ENCODE peak calls at places on chromosomes 2 and 18, in five cellular contexts. F is CD8-positive, alpha-beta memory T cell; L is naive B cell; K is activated T-cell treated with anti-CD3 and anti-CD28 coated beads for 1 hour; A is ovary. Q is an unnamed sample.

GRCh38 chr2:67451086-67451832 is 54.1 kb downstream of the ETAA1 start:
- DNase-seq in A (no peak), L (no peak), F (no peak), K (no peak), Q (no peak)

GRCh38 chr2:128548461-128548891 is 229.8 kb upstream of the HS6ST1 start:
- DNase-seq in L (no peak), K (no peak), A (no peak), F (no peak), Q (no peak)

GRCh38 chr2:234958746-234959395 is 7.1 kb downstream of the SH3BP4 start:
- DNase-seq in A (peak), F (no peak), L (no peak), K (no peak), Q (no peak)

GRCh38 chr2:181104512-181105121 is 124.2 kb downstream of the UBE2E3 start:
- DNase-seq in F (peak), L (peak), K (no peak), A (no peak), Q (peak)

GRCh38 chr2:231935815-231936214 is 9.6 kb upstream of the NPPC start:
- DNase-seq in K (no peak), L (no peak), A (no peak), F (no peak), Q (no peak)

GRCh38 chr2:158486970-158487325 is 30.2 kb downstream of the PKP4 start:
- DNase-seq in F (no peak), L (no peak), A (no peak), K (no peak), Q (no peak)

GRCh38 chr18:6444484-6445228 is 29.9 kb upstream of the L3MBTL4 start:
- DNase-seq in L (no peak), K (no peak), F (no peak), A (no peak), Q (no peak)

GRCh38 chr2:8234253-8234652 is 447.6 kb upstream of the ID2 start:
- DNase-seq in F (no peak), L (peak), A (no peak), K (no peak), Q (no peak)

GRCh38 chr2:240136013-240136670 is at the start of gene COPS9:
- DNase-seq in A (peak), K (peak), L (peak), F (peak), Q (peak)

GRCh38 chr2:232584238-232584637 is 33.7 kb downstream of the EIF4E2 start:
- DNase-seq in F (no peak), K (no peak), L (no peak), A (no peak), Q (no peak)

GRCh38 chr2:157480182-157480961 is 36.5 kb upstream of the CYTIP start:
- DNase-seq in L (no peak), K (no peak), F (no peak), A (no peak), Q (no peak)

GRCh38 chr2:74585406-74586182 is 31.1 kb downstream of the DOK1 start:
- DNase-seq in A (no peak), F (no peak), L (no peak), K (peak), Q (no peak)

GRCh38 chr2:240237609-240238151 is 97.2 kb upstream of the OTOS start:
- DNase-seq in F (no peak), A (peak), K (no peak), L (no peak), Q (no peak)

GRCh38 chr2:25165992-25166618 is 2.3 kb downstream of the POMC start:
- DNase-seq in F (peak), K (peak), A (no peak), L (peak), Q (no peak)

GRCh38 chr2:29275186-29275585 is 160.0 kb downstream of the CLIP4 start:
- DNase-seq in K (no peak), A (no peak), F (no peak), L (no peak), Q (no peak)